ENCODE peak calls at places on chromosomes 2 and 18, in four cellular contexts. One of them, this sample, is unnamed.
A peak's percentile ranks its signal among the peaks of the same experiment; 100 is the strongest.

GRCh38 chr2:37686792-37687595 is 15.6 kb upstream of the CDC42EP3 start:
- DNase-seq in aorta: no peak
- DNase-seq in tibial nerve: no peak
- DNase-seq in effector memory CD4-positive, alpha-beta T cell: no peak
- DNase-seq in this sample: no peak

GRCh38 chr2:950627-950992 is at the start of gene SNTG2:
- DNase-seq in aorta: peak; percentile 82
- DNase-seq in tibial nerve: peak; percentile 11
- DNase-seq in effector memory CD4-positive, alpha-beta T cell: peak; percentile 16
- DNase-seq in this sample: no peak

GRCh38 chr18:10374615-10375295 is 79.7 kb upstream of the APCDD1 start:
- DNase-seq in aorta: no peak
- DNase-seq in tibial nerve: no peak
- DNase-seq in effector memory CD4-positive, alpha-beta T cell: no peak
- DNase-seq in this sample: no peak

GRCh38 chr2:57218206-57218605 is 828.4 kb upstream of the VRK2 start:
- DNase-seq in aorta: no peak
- DNase-seq in tibial nerve: no peak
- DNase-seq in effector memory CD4-positive, alpha-beta T cell: no peak
- DNase-seq in this sample: no peak

GRCh38 chr2:58204195-58204959 is 36.7 kb downstream of the FANCL start:
- DNase-seq in aorta: no peak
- DNase-seq in tibial nerve: no peak
- DNase-seq in effector memory CD4-positive, alpha-beta T cell: no peak
- DNase-seq in this sample: no peak

GRCh38 chr18:46378864-46379207 is 274.7 kb downstream of the HAUS1 start:
- DNase-seq in aorta: no peak
- DNase-seq in tibial nerve: no peak
- DNase-seq in effector memory CD4-positive, alpha-beta T cell: no peak
- DNase-seq in this sample: no peak

GRCh38 chr2:127373362-127374083 is 14.3 kb downstream of the MAP3K2 start:
- DNase-seq in aorta: no peak
- DNase-seq in tibial nerve: no peak
- DNase-seq in effector memory CD4-positive, alpha-beta T cell: no peak
- DNase-seq in this sample: no peak

GRCh38 chr2:62265116-62265515 is 69.2 kb downstream of the B3GNT2 start:
- DNase-seq in aorta: no peak
- DNase-seq in tibial nerve: no peak
- DNase-seq in effector memory CD4-positive, alpha-beta T cell: no peak
- DNase-seq in this sample: no peak

GRCh38 chr2:154697422-154698237 is 865 bp upstream of the KCNJ3 start:
- DNase-seq in aorta: peak; percentile 84
- DNase-seq in tibial nerve: no peak
- DNase-seq in effector memory CD4-positive, alpha-beta T cell: no peak
- DNase-seq in this sample: no peak

GRCh38 chr2:61272421-61273070 is 110.6 kb downstream of the C2orf74 start:
- DNase-seq in aorta: no peak
- DNase-seq in tibial nerve: no peak
- DNase-seq in effector memory CD4-positive, alpha-beta T cell: no peak
- DNase-seq in this sample: no peak

GRCh38 chr2:191333911-191334357 is 88.7 kb downstream of the MYO1B start:
- DNase-seq in aorta: no peak
- DNase-seq in tibial nerve: no peak
- DNase-seq in effector memory CD4-positive, alpha-beta T cell: no peak
- DNase-seq in this sample: no peak

GRCh38 chr18:8443505-8443904 is 165.7 kb upstream of the RAB12 start:
- DNase-seq in aorta: no peak
- DNase-seq in tibial nerve: no peak
- DNase-seq in effector memory CD4-positive, alpha-beta T cell: no peak
- DNase-seq in this sample: no peak

GRCh38 chr2:66303471-66303870 is 131.5 kb upstream of the MEIS1 start:
- DNase-seq in aorta: no peak
- DNase-seq in tibial nerve: no peak
- DNase-seq in effector memory CD4-positive, alpha-beta T cell: no peak
- DNase-seq in this sample: no peak

GRCh38 chr18:58605027-58606020 is 23.6 kb downstream of the ALPK2 start:
- DNase-seq in aorta: no peak
- DNase-seq in tibial nerve: no peak
- DNase-seq in effector memory CD4-positive, alpha-beta T cell: no peak
- DNase-seq in this sample: no peak

GRCh38 chr2:200765995-200766660 is 45.6 kb upstream of the BZW1 start:
- DNase-seq in aorta: no peak
- DNase-seq in tibial nerve: no peak
- DNase-seq in effector memory CD4-positive, alpha-beta T cell: no peak
- DNase-seq in this sample: no peak

GRCh38 chr18:48721308-48721707 is 182.5 kb downstream of the CTIF start:
- DNase-seq in aorta: peak; percentile 77
- DNase-seq in tibial nerve: no peak
- DNase-seq in effector memory CD4-positive, alpha-beta T cell: no peak
- DNase-seq in this sample: no peak

GRCh38 chr2:150588210-150588870 is 100.9 kb upstream of the RND3 start:
- DNase-seq in aorta: no peak
- DNase-seq in tibial nerve: no peak
- DNase-seq in effector memory CD4-positive, alpha-beta T cell: no peak
- DNase-seq in this sample: no peak

GRCh38 chr2:185127412-185127811 is 529.1 kb downstream of the ZNF804A start:
- DNase-seq in aorta: no peak
- DNase-seq in tibial nerve: no peak
- DNase-seq in effector memory CD4-positive, alpha-beta T cell: no peak
- DNase-seq in this sample: no peak

GRCh38 chr2:131584380-131584779 is 56.7 kb downstream of the CCDC74A start:
- DNase-seq in aorta: no peak
- DNase-seq in tibial nerve: no peak
- DNase-seq in effector memory CD4-positive, alpha-beta T cell: no peak
- DNase-seq in this sample: no peak

GRCh38 chr2:133414486-133415209 is 153.6 kb downstream of the NCKAP5 start:
- DNase-seq in aorta: no peak
- DNase-seq in tibial nerve: no peak
- DNase-seq in effector memory CD4-positive, alpha-beta T cell: no peak
- DNase-seq in this sample: no peak

GRCh38 chr2:1655461-1655860 is 88.9 kb downstream of the PXDN start:
- DNase-seq in aorta: no peak
- DNase-seq in tibial nerve: no peak
- DNase-seq in effector memory CD4-positive, alpha-beta T cell: no peak
- DNase-seq in this sample: no peak

GRCh38 chr2:98759338-98759737 is 28.4 kb upstream of the MGAT4A start:
- DNase-seq in aorta: no peak
- DNase-seq in tibial nerve: no peak
- DNase-seq in effector memory CD4-positive, alpha-beta T cell: no peak
- DNase-seq in this sample: no peak

GRCh38 chr2:98761267-98761781 is 30.4 kb upstream of the MGAT4A start:
- DNase-seq in aorta: no peak
- DNase-seq in tibial nerve: no peak
- DNase-seq in effector memory CD4-positive, alpha-beta T cell: peak; percentile 10
- DNase-seq in this sample: peak; percentile 30

GRCh38 chr2:98757904-98758421 is 27.0 kb upstream of the MGAT4A start:
- DNase-seq in aorta: peak; percentile 84
- DNase-seq in tibial nerve: peak; percentile 74
- DNase-seq in effector memory CD4-positive, alpha-beta T cell: peak; percentile 55
- DNase-seq in this sample: peak; percentile 15

GRCh38 chr2:98761909-98762308 is 31.0 kb upstream of the MGAT4A start:
- DNase-seq in aorta: no peak
- DNase-seq in tibial nerve: no peak
- DNase-seq in effector memory CD4-positive, alpha-beta T cell: no peak
- DNase-seq in this sample: no peak

DNA sequence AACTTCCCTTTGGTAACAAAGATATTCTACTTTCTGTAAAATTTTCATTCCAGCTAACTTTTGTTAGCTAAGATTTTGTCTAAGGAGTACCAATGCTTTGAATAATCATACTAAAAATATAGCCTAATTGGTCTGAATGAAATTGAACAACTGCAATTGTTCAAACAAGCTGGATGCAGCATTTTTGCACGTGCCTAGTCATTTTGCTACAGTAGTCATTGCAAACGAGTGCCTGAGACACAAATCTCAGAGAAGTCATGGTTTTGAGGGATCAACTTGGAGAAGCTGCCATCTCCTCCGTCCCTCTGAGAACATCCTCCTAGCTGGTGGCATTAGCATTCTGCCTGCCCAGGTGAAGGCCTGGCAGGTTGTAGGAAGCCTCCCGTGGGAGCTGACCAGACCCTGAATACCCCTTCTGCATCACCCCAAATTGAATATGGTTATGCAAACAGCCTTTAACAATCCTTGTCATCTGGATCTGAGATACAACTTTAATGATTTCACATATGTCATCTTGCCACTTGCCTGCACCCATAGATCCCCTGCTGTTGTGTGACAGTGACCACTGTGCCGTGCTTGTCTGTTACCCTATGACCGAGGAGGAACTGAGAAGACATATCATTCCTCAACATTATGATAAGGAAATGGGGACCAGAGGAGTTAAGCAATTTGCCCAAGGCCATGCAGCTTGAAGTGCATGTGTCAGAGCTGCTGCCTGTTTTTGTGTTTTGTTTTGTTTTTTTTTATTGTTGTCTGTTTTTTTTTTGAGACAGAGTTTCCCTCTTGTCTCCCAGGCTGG is 29.1 kb upstream of the MGAT4A start:
- DNase-seq in aorta: no peak
- DNase-seq in tibial nerve: no peak
- DNase-seq in effector memory CD4-positive, alpha-beta T cell: no peak
- DNase-seq in this sample: no peak
- H3K27ac ChIP-seq in aorta: no peak overlapping the region
- H3K27ac ChIP-seq in tibial nerve: no peak overlapping the region
- H3K27ac ChIP-seq in effector memory CD4-positive, alpha-beta T cell: peak overlapping the region; percentile 70
- H3K27ac ChIP-seq in this sample: no peak overlapping the region

GRCh38 chr2:202115385-202116060 is 42.5 kb downstream of the KIAA2012 start:
- DNase-seq in aorta: no peak
- DNase-seq in tibial nerve: no peak
- DNase-seq in effector memory CD4-positive, alpha-beta T cell: no peak
- DNase-seq in this sample: no peak
- H3K27ac ChIP-seq in aorta: no peak overlapping the region
- H3K27ac ChIP-seq in tibial nerve: no peak overlapping the region
- H3K27ac ChIP-seq in effector memory CD4-positive, alpha-beta T cell: no peak overlapping the region
- H3K27ac ChIP-seq in this sample: no peak overlapping the region

GRCh38 chr18:62925031-62925688 is 209.8 kb downstream of the PHLPP1 start:
- DNase-seq in aorta: no peak
- DNase-seq in tibial nerve: no peak
- DNase-seq in effector memory CD4-positive, alpha-beta T cell: no peak
- DNase-seq in this sample: no peak
- H3K27ac ChIP-seq in aorta: no peak overlapping the region
- H3K27ac ChIP-seq in tibial nerve: no peak overlapping the region
- H3K27ac ChIP-seq in effector memory CD4-positive, alpha-beta T cell: no peak overlapping the region
- H3K27ac ChIP-seq in this sample: peak overlapping the region; percentile 14

GRCh38 chr18:51803029-51803428 is 537.0 kb upstream of the DCC start:
- DNase-seq in aorta: no peak
- DNase-seq in tibial nerve: no peak
- DNase-seq in effector memory CD4-positive, alpha-beta T cell: no peak
- DNase-seq in this sample: no peak
- H3K27ac ChIP-seq in aorta: no peak overlapping the region
- H3K27ac ChIP-seq in tibial nerve: no peak overlapping the region
- H3K27ac ChIP-seq in effector memory CD4-positive, alpha-beta T cell: no peak overlapping the region
- H3K27ac ChIP-seq in this sample: no peak overlapping the region

DNA sequence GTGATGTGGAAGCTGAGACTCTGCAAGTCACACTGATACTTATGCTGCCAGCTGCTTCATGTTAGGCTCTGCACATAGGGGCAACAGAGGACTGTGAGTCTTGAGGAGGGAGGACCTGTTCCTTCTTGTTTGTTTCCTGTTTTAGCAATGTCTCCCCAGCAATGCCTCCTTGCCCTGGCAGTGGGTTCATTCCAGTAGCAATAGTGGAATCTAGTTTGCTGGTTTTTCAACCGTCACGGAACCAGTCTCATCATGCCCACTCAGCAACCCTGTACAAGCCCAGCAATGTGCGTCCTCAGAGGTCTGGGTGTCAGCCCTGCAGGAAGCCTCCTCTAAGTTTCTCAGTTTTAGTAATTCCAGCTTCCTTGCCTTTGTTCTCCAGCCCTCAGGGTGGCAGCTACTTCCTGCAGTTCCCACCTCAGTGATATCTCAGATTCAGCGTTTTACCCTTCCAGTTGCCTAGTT is 20.5 kb upstream of the ITGB6 start:
- DNase-seq in aorta: no peak
- DNase-seq in tibial nerve: no peak
- DNase-seq in effector memory CD4-positive, alpha-beta T cell: no peak
- DNase-seq in this sample: no peak
- H3K27ac ChIP-seq in aorta: no peak overlapping the region
- H3K27ac ChIP-seq in tibial nerve: no peak overlapping the region
- H3K27ac ChIP-seq in effector memory CD4-positive, alpha-beta T cell: no peak overlapping the region
- H3K27ac ChIP-seq in this sample: no peak overlapping the region

DNA sequence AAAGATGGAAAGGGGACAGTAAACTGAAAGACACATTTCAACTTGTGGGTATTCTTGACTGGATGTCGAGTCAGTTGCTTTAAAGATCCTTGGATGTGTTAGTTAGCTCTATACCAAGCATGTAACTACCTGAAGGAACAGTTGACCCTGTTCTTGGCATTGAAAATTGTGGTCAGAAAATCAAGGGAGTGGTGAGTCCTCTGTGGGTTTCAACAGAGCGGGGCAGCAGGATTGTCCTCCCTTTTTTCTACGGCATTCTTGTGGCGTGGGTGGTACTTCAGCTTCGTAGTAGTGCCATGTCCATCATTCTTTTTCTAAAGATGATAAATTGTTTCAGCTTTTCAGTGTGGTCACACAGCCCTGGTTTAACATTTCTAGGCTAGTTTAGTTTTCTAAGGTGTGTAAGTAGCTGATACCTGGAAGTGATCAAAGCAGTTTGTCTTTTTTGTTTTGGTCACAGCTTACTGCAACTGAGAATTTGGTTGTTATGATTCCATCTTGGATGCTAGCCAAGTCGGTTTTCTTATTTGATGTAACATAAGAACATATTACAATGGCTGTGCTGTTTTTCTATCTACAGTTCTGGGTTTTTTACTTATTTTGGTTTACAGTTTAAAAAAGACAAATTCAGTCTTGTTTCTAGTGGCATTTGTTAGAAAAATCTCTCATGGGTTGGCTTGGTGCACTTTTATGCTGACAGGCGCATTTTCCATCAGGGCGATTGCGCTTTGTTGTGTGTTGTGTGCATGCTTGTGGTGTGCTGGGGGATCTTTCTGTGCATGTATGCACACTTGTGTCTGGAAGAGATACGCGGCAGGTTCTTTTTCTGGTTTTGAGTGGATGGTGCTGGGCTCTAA is 84.7 kb downstream of the ZNF407 start:
- DNase-seq in aorta: no peak
- DNase-seq in tibial nerve: no peak
- DNase-seq in effector memory CD4-positive, alpha-beta T cell: no peak
- DNase-seq in this sample: no peak
- H3K27ac ChIP-seq in aorta: no peak overlapping the region
- H3K27ac ChIP-seq in tibial nerve: no peak overlapping the region
- H3K27ac ChIP-seq in effector memory CD4-positive, alpha-beta T cell: no peak overlapping the region
- H3K27ac ChIP-seq in this sample: no peak overlapping the region

GRCh38 chr2:40420478-40420877 is 31.4 kb downstream of the SLC8A1 start:
- DNase-seq in aorta: no peak
- DNase-seq in tibial nerve: no peak
- DNase-seq in effector memory CD4-positive, alpha-beta T cell: no peak
- DNase-seq in this sample: no peak
- H3K27ac ChIP-seq in aorta: peak overlapping the region; percentile 44
- H3K27ac ChIP-seq in tibial nerve: no peak overlapping the region
- H3K27ac ChIP-seq in effector memory CD4-positive, alpha-beta T cell: no peak overlapping the region
- H3K27ac ChIP-seq in this sample: no peak overlapping the region

This sample was measured in substantia nigra.